ENCODE peak calls at places on chromosomes 11 and 22, in six cellular contexts. One of them, this sample, is unnamed.

GRCh38 chr11:65434057-65434666 is 11.6 kb downstream of the NEAT1 start:
- DNase-seq in tibial nerve: no peak
- DNase-seq in HCT116: no peak
- DNase-seq in fibroblast of the aortic adventitia: peak
- DNase-seq in iPS DF 6.9: no peak
- DNase-seq in fibroblast of pulmonary artery: peak
- DNase-seq in this sample: peak

GRCh38 chr11:10678106-10678505 is 15.4 kb downstream of the IRAG1 start:
- DNase-seq in fibroblast of pulmonary artery: no peak
- DNase-seq in HCT116: no peak
- DNase-seq in tibial nerve: no peak
- DNase-seq in fibroblast of the aortic adventitia: no peak
- DNase-seq in iPS DF 6.9: no peak
- DNase-seq in this sample: no peak

GRCh38 chr11:28981331-28981865 is 873.2 kb downstream of the METTL15 start:
- DNase-seq in iPS DF 6.9: no peak
- DNase-seq in fibroblast of pulmonary artery: peak
- DNase-seq in fibroblast of the aortic adventitia: peak
- DNase-seq in HCT116: no peak
- DNase-seq in tibial nerve: no peak
- DNase-seq in this sample: no peak

GRCh38 chr11:46127150-46127638 is 5.9 kb upstream of the PHF21A start:
- DNase-seq in fibroblast of pulmonary artery: peak
- DNase-seq in fibroblast of the aortic adventitia: peak
- DNase-seq in tibial nerve: no peak
- DNase-seq in iPS DF 6.9: no peak
- DNase-seq in HCT116: peak
- DNase-seq in this sample: peak

GRCh38 chr11:67252831-67253239 is 13.4 kb upstream of the GRK2 start:
- DNase-seq in HCT116: no peak
- DNase-seq in fibroblast of the aortic adventitia: peak
- DNase-seq in fibroblast of pulmonary artery: peak
- DNase-seq in tibial nerve: no peak
- DNase-seq in iPS DF 6.9: no peak
- DNase-seq in this sample: peak

GRCh38 chr11:27431808-27432207 is 40.8 kb downstream of the LGR4 start:
- DNase-seq in iPS DF 6.9: no peak
- DNase-seq in fibroblast of the aortic adventitia: no peak
- DNase-seq in fibroblast of pulmonary artery: no peak
- DNase-seq in HCT116: no peak
- DNase-seq in tibial nerve: no peak
- DNase-seq in this sample: no peak

GRCh38 chr11:77215106-77215505 is 86.4 kb downstream of the GDPD4 start:
- DNase-seq in fibroblast of pulmonary artery: no peak
- DNase-seq in fibroblast of the aortic adventitia: no peak
- DNase-seq in iPS DF 6.9: no peak
- DNase-seq in tibial nerve: no peak
- DNase-seq in HCT116: no peak
- DNase-seq in this sample: no peak

GRCh38 chr22:48843640-48844039 is 984.0 kb downstream of the BRD1 start:
- DNase-seq in tibial nerve: no peak
- DNase-seq in HCT116: no peak
- DNase-seq in fibroblast of pulmonary artery: no peak
- DNase-seq in iPS DF 6.9: no peak
- DNase-seq in fibroblast of the aortic adventitia: no peak
- DNase-seq in this sample: no peak

GRCh38 chr11:115893701-115894100 is 389.5 kb upstream of the CADM1 start:
- DNase-seq in fibroblast of pulmonary artery: no peak
- DNase-seq in HCT116: no peak
- DNase-seq in tibial nerve: no peak
- DNase-seq in fibroblast of the aortic adventitia: no peak
- DNase-seq in iPS DF 6.9: no peak
- DNase-seq in this sample: no peak

GRCh38 chr11:926341-926916 is 759 bp downstream of the AP2A2 start:
- DNase-seq in iPS DF 6.9: no peak
- DNase-seq in fibroblast of the aortic adventitia: peak
- DNase-seq in tibial nerve: no peak
- DNase-seq in fibroblast of pulmonary artery: peak
- DNase-seq in HCT116: peak
- DNase-seq in this sample: peak

GRCh38 chr11:123196060-123196714 is 1.1 kb upstream of the CLMP start:
- DNase-seq in fibroblast of the aortic adventitia: no peak
- DNase-seq in HCT116: no peak
- DNase-seq in iPS DF 6.9: no peak
- DNase-seq in fibroblast of pulmonary artery: no peak
- DNase-seq in tibial nerve: no peak
- DNase-seq in this sample: no peak

GRCh38 chr11:130653838-130654601 is 205.6 kb downstream of the ADAMTS15 start:
- DNase-seq in iPS DF 6.9: no peak
- DNase-seq in fibroblast of pulmonary artery: peak
- DNase-seq in HCT116: no peak
- DNase-seq in fibroblast of the aortic adventitia: peak
- DNase-seq in tibial nerve: peak
- DNase-seq in this sample: no peak

GRCh38 chr11:123450593-123450992 is 20.5 kb downstream of the GRAMD1B start:
- DNase-seq in tibial nerve: no peak
- DNase-seq in iPS DF 6.9: no peak
- DNase-seq in fibroblast of pulmonary artery: peak
- DNase-seq in HCT116: no peak
- DNase-seq in fibroblast of the aortic adventitia: peak
- DNase-seq in this sample: no peak

GRCh38 chr11:57353461-57354251 is 15.5 kb downstream of the P2RX3 start:
- DNase-seq in iPS DF 6.9: no peak
- DNase-seq in fibroblast of the aortic adventitia: no peak
- DNase-seq in tibial nerve: no peak
- DNase-seq in HCT116: no peak
- DNase-seq in fibroblast of pulmonary artery: no peak
- DNase-seq in this sample: no peak

GRCh38 chr11:2445107-2445947 is 519 bp downstream of the KCNQ1 start:
- DNase-seq in iPS DF 6.9: no peak
- DNase-seq in HCT116: no peak
- DNase-seq in fibroblast of the aortic adventitia: no peak
- DNase-seq in fibroblast of pulmonary artery: no peak
- DNase-seq in tibial nerve: no peak
- DNase-seq in this sample: no peak

GRCh38 chr11:2990617-2991476 is 1.3 kb downstream of the NAP1L4 start:
- DNase-seq in iPS DF 6.9: no peak
- DNase-seq in HCT116: no peak
- DNase-seq in fibroblast of the aortic adventitia: no peak
- DNase-seq in fibroblast of pulmonary artery: no peak
- DNase-seq in tibial nerve: no peak
- DNase-seq in this sample: peak

GRCh38 chr22:38859581-38860290 is 12.3 kb downstream of the CBX6 start:
- DNase-seq in fibroblast of pulmonary artery: no peak
- DNase-seq in tibial nerve: no peak
- DNase-seq in HCT116: no peak
- DNase-seq in fibroblast of the aortic adventitia: no peak
- DNase-seq in iPS DF 6.9: no peak
- DNase-seq in this sample: no peak

GRCh38 chr22:47012589-47013365 is 250.3 kb downstream of the TBC1D22A start:
- DNase-seq in HCT116: no peak
- DNase-seq in fibroblast of the aortic adventitia: no peak
- DNase-seq in tibial nerve: no peak
- DNase-seq in iPS DF 6.9: no peak
- DNase-seq in fibroblast of pulmonary artery: no peak
- DNase-seq in this sample: peak

GRCh38 chr11:57598831-57599155 is 1.3 kb downstream of the SERPING1 start:
- DNase-seq in tibial nerve: no peak
- DNase-seq in HCT116: no peak
- DNase-seq in fibroblast of pulmonary artery: peak
- DNase-seq in fibroblast of the aortic adventitia: peak
- DNase-seq in iPS DF 6.9: no peak
- DNase-seq in this sample: peak

GRCh38 chr11:4181780-4182721 is 87.5 kb downstream of the RRM1 start:
- DNase-seq in fibroblast of pulmonary artery: peak
- DNase-seq in fibroblast of the aortic adventitia: peak
- DNase-seq in tibial nerve: no peak
- DNase-seq in HCT116: peak
- DNase-seq in iPS DF 6.9: no peak
- DNase-seq in this sample: peak

GRCh38 chr11:117678651-117679407 is 118.2 kb downstream of the DSCAML1 start:
- DNase-seq in fibroblast of the aortic adventitia: no peak
- DNase-seq in tibial nerve: no peak
- DNase-seq in fibroblast of pulmonary artery: no peak
- DNase-seq in iPS DF 6.9: no peak
- DNase-seq in HCT116: no peak
- DNase-seq in this sample: no peak

GRCh38 chr11:45927332-45927683 is 4.9 kb downstream of the LARGE2 start:
- DNase-seq in tibial nerve: no peak
- DNase-seq in iPS DF 6.9: no peak
- DNase-seq in HCT116: no peak
- DNase-seq in fibroblast of the aortic adventitia: no peak
- DNase-seq in fibroblast of pulmonary artery: no peak
- DNase-seq in this sample: no peak

GRCh38 chr11:74055938-74056337 is 47.1 kb upstream of the UCP3 start:
- DNase-seq in iPS DF 6.9: no peak
- DNase-seq in fibroblast of pulmonary artery: peak
- DNase-seq in HCT116: peak
- DNase-seq in tibial nerve: no peak
- DNase-seq in fibroblast of the aortic adventitia: peak
- DNase-seq in this sample: peak

GRCh38 chr11:108584973-108585372 is 8.6 kb downstream of the EXPH5 start:
- DNase-seq in iPS DF 6.9: no peak
- DNase-seq in HCT116: no peak
- DNase-seq in tibial nerve: no peak
- DNase-seq in fibroblast of pulmonary artery: no peak
- DNase-seq in fibroblast of the aortic adventitia: no peak
- DNase-seq in this sample: no peak

GRCh38 chr11:46520971-46521745 is 72.7 kb downstream of the AMBRA1 start:
- DNase-seq in HCT116: no peak
- DNase-seq in tibial nerve: no peak
- DNase-seq in fibroblast of pulmonary artery: peak
- DNase-seq in fibroblast of the aortic adventitia: peak
- DNase-seq in iPS DF 6.9: no peak
- DNase-seq in this sample: peak

GRCh38 chr11:134142536-134142935 is 73.7 kb downstream of the JAM3 start:
- DNase-seq in iPS DF 6.9: no peak
- DNase-seq in HCT116: no peak
- DNase-seq in fibroblast of pulmonary artery: peak
- DNase-seq in tibial nerve: no peak
- DNase-seq in fibroblast of the aortic adventitia: peak
- DNase-seq in this sample: peak

GRCh38 chr11:61279934-61280656 is 15.0 kb downstream of the VWCE start:
- DNase-seq in tibial nerve: no peak
- DNase-seq in fibroblast of pulmonary artery: no peak
- DNase-seq in iPS DF 6.9: no peak
- DNase-seq in fibroblast of the aortic adventitia: peak
- DNase-seq in HCT116: no peak
- DNase-seq in this sample: no peak

DNA sequence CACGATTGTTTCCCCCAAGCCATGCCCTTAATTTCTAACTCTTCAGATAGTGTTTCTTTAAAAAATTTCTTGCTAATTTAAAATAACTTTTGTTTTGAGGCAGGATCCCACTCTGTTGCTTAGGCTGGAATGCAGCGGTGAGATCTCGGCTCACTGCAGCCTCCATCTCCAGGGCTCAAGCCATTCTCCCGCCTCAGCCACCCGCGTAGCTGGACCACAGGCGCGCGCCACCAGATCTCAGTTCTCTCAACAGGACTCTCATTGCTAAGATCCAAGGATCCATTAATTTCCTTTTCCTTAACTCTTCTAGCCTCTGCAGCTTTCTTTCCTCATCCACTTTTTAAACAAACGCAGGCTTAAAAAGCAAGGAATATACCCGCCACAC is 323 bp upstream of the MED17 start:
- DNase-seq in tibial nerve: no peak
- DNase-seq in fibroblast of the aortic adventitia: no peak
- DNase-seq in HCT116: no peak
- DNase-seq in iPS DF 6.9: no peak
- DNase-seq in fibroblast of pulmonary artery: no peak
- DNase-seq in this sample: no peak
- H3K4me3 ChIP-seq in tibial nerve: peak
- H3K4me3 ChIP-seq in fibroblast of the aortic adventitia: peak
- H3K4me3 ChIP-seq in HCT116: peak
- H3K4me3 ChIP-seq in iPS DF 6.9: peak
- H3K4me3 ChIP-seq in fibroblast of pulmonary artery: peak
- H3K4me3 ChIP-seq in this sample: peak

DNA sequence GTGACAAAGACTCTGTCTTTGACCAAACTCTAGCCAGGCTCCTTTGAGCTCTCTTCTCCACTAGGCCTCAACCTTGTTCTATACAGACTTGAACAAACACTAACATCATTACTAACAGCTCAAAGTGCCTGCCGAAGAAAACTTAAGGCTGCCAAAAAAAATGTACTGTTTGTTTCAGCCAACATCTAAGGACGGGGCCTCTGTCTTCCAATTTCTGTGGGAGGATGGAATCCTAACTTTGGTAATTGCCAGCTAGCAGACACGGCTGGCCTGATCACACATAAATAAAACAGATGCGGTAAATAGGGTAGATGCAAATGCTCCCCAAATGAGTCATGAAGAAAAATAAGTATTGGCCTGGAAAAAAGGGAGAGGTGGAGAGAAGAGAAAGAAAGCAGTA is 394.3 kb downstream of the TMEM135 start:
- DNase-seq in fibroblast of the aortic adventitia: peak
- DNase-seq in HCT116: no peak
- DNase-seq in tibial nerve: no peak
- DNase-seq in fibroblast of pulmonary artery: no peak
- DNase-seq in iPS DF 6.9: no peak
- DNase-seq in this sample: peak
- H3K4me3 ChIP-seq in fibroblast of the aortic adventitia: no peak
- H3K4me3 ChIP-seq in HCT116: no peak
- H3K4me3 ChIP-seq in tibial nerve: no peak
- H3K4me3 ChIP-seq in fibroblast of pulmonary artery: no peak
- H3K4me3 ChIP-seq in iPS DF 6.9: no peak
- H3K4me3 ChIP-seq in this sample: no peak

GRCh38 chr22:39995346-39996252 is 845 bp downstream of the FAM83F start:
- DNase-seq in fibroblast of pulmonary artery: no peak
- DNase-seq in HCT116: no peak
- DNase-seq in tibial nerve: no peak
- DNase-seq in iPS DF 6.9: no peak
- DNase-seq in fibroblast of the aortic adventitia: no peak
- DNase-seq in this sample: no peak
- H3K4me3 ChIP-seq in fibroblast of pulmonary artery: no peak
- H3K4me3 ChIP-seq in HCT116: peak
- H3K4me3 ChIP-seq in tibial nerve: peak
- H3K4me3 ChIP-seq in iPS DF 6.9: peak
- H3K4me3 ChIP-seq in fibroblast of the aortic adventitia: no peak
- H3K4me3 ChIP-seq in this sample: no peak

GRCh38 chr11:124801636-124802312 is 1.6 kb upstream of the MSANTD2 start:
- DNase-seq in fibroblast of pulmonary artery: no peak
- DNase-seq in iPS DF 6.9: no peak
- DNase-seq in tibial nerve: no peak
- DNase-seq in fibroblast of the aortic adventitia: peak
- DNase-seq in HCT116: no peak
- DNase-seq in this sample: peak

GRCh38 chr11:124807660-124808270 is 7.6 kb upstream of the MSANTD2 start:
- DNase-seq in HCT116: no peak
- DNase-seq in fibroblast of the aortic adventitia: no peak
- DNase-seq in iPS DF 6.9: no peak
- DNase-seq in tibial nerve: no peak
- DNase-seq in fibroblast of pulmonary artery: no peak
- DNase-seq in this sample: no peak

GRCh38 chr11:124807201-124807600 is 7.0 kb upstream of the MSANTD2 start:
- DNase-seq in iPS DF 6.9: no peak
- DNase-seq in tibial nerve: no peak
- DNase-seq in HCT116: no peak
- DNase-seq in fibroblast of the aortic adventitia: no peak
- DNase-seq in fibroblast of pulmonary artery: no peak
- DNase-seq in this sample: no peak

GRCh38 chr11:124801014-124801413 is 808 bp upstream of the MSANTD2 start:
- DNase-seq in fibroblast of the aortic adventitia: peak
- DNase-seq in HCT116: no peak
- DNase-seq in fibroblast of pulmonary artery: peak
- DNase-seq in tibial nerve: no peak
- DNase-seq in iPS DF 6.9: no peak
- DNase-seq in this sample: peak

GRCh38 chr11:124804884-124805283 is 4.7 kb upstream of the MSANTD2 start:
- DNase-seq in iPS DF 6.9: no peak
- DNase-seq in fibroblast of pulmonary artery: no peak
- DNase-seq in fibroblast of the aortic adventitia: no peak
- DNase-seq in HCT116: no peak
- DNase-seq in tibial nerve: no peak
- DNase-seq in this sample: no peak
- H3K4me3 ChIP-seq in iPS DF 6.9: no peak
- H3K4me3 ChIP-seq in fibroblast of pulmonary artery: no peak
- H3K4me3 ChIP-seq in fibroblast of the aortic adventitia: no peak
- H3K4me3 ChIP-seq in HCT116: no peak
- H3K4me3 ChIP-seq in tibial nerve: no peak
- H3K4me3 ChIP-seq in this sample: no peak

This sample was measured in fibroblast of villous mesenchyme.